ENCODE peak calls at places on chromosomes 16 and 17, in five cellular contexts. One of them, this sample, is unnamed.

GRCh38 chr17:7803981-7804380 is 30.0 kb upstream of the KDM6B start:
- DNase-seq in sigmoid colon: no peak
- DNase-seq in transverse colon: peak
- DNase-seq in tibial nerve: no peak
- DNase-seq in K562: no peak
- DNase-seq in this sample: no peak

GRCh38 chr16:27400751-27401620 is 988 bp upstream of the IL21R start:
- DNase-seq in sigmoid colon: no peak
- DNase-seq in transverse colon: no peak
- DNase-seq in tibial nerve: no peak
- DNase-seq in K562: no peak
- DNase-seq in this sample: no peak

GRCh38 chr17:53630638-53631037 is 192.1 kb upstream of the KIF2B start:
- DNase-seq in sigmoid colon: no peak
- DNase-seq in transverse colon: no peak
- DNase-seq in tibial nerve: no peak
- DNase-seq in K562: no peak
- DNase-seq in this sample: no peak

GRCh38 chr17:62856594-62856993 is 48.5 kb upstream of the MARCHF10 start:
- DNase-seq in sigmoid colon: no peak
- DNase-seq in transverse colon: no peak
- DNase-seq in tibial nerve: no peak
- DNase-seq in K562: no peak
- DNase-seq in this sample: no peak

GRCh38 chr17:50502643-50502990 is 5.6 kb upstream of the MYCBPAP start:
- DNase-seq in sigmoid colon: no peak
- DNase-seq in transverse colon: no peak
- DNase-seq in tibial nerve: no peak
- DNase-seq in K562: no peak
- DNase-seq in this sample: no peak

GRCh38 chr16:83968483-83968865 is 430 bp downstream of the NECAB2 start:
- DNase-seq in sigmoid colon: no peak
- DNase-seq in transverse colon: no peak
- DNase-seq in tibial nerve: no peak
- DNase-seq in K562: peak
- DNase-seq in this sample: no peak

GRCh38 chr16:48365030-48365600 is 20.1 kb downstream of the SIAH1 start:
- DNase-seq in sigmoid colon: no peak
- DNase-seq in transverse colon: no peak
- DNase-seq in tibial nerve: no peak
- DNase-seq in K562: peak
- DNase-seq in this sample: no peak

GRCh38 chr16:85984947-85985451 is 86.0 kb downstream of the IRF8 start:
- DNase-seq in sigmoid colon: peak
- DNase-seq in transverse colon: peak
- DNase-seq in tibial nerve: no peak
- DNase-seq in K562: no peak
- DNase-seq in this sample: no peak

GRCh38 chr16:1678500-1679098 is 520 bp downstream of the JPT2 start:
- DNase-seq in sigmoid colon: no peak
- DNase-seq in transverse colon: peak
- DNase-seq in tibial nerve: peak
- DNase-seq in K562: peak
- DNase-seq in this sample: no peak

GRCh38 chr16:88857728-88858339 is 907 bp downstream of the TRAPPC2L start:
- DNase-seq in sigmoid colon: peak
- DNase-seq in transverse colon: peak
- DNase-seq in tibial nerve: peak
- DNase-seq in K562: peak
- DNase-seq in this sample: no peak

GRCh38 chr16:89402962-89403361 is 87.4 kb downstream of the ANKRD11 start:
- DNase-seq in sigmoid colon: no peak
- DNase-seq in transverse colon: no peak
- DNase-seq in tibial nerve: no peak
- DNase-seq in K562: no peak
- DNase-seq in this sample: no peak

GRCh38 chr17:18166894-18167293 is 16.7 kb upstream of the ALKBH5 start:
- DNase-seq in sigmoid colon: no peak
- DNase-seq in transverse colon: no peak
- DNase-seq in tibial nerve: no peak
- DNase-seq in K562: peak
- DNase-seq in this sample: no peak

GRCh38 chr17:67490471-67490870 is 113.4 kb downstream of the PITPNC1 start:
- DNase-seq in sigmoid colon: no peak
- DNase-seq in transverse colon: no peak
- DNase-seq in tibial nerve: no peak
- DNase-seq in K562: no peak
- DNase-seq in this sample: no peak

GRCh38 chr17:67492251-67492740 is 115.2 kb downstream of the PITPNC1 start:
- DNase-seq in sigmoid colon: no peak
- DNase-seq in transverse colon: no peak
- DNase-seq in tibial nerve: no peak
- DNase-seq in K562: no peak
- DNase-seq in this sample: no peak

GRCh38 chr17:67491678-67492019 is 114.6 kb downstream of the PITPNC1 start:
- DNase-seq in sigmoid colon: no peak
- DNase-seq in transverse colon: no peak
- DNase-seq in tibial nerve: no peak
- DNase-seq in K562: no peak
- DNase-seq in this sample: no peak

GRCh38 chr17:67492824-67493490 is 115.9 kb downstream of the PITPNC1 start:
- DNase-seq in sigmoid colon: no peak
- DNase-seq in transverse colon: no peak
- DNase-seq in tibial nerve: no peak
- DNase-seq in K562: no peak
- DNase-seq in this sample: no peak

GRCh38 chr17:67491009-67491677 is 114.1 kb downstream of the PITPNC1 start:
- DNase-seq in sigmoid colon: peak
- DNase-seq in transverse colon: peak
- DNase-seq in tibial nerve: peak
- DNase-seq in K562: peak
- DNase-seq in this sample: peak
- TF ChIP-seq EP300 in sigmoid colon: peak
- TF ChIP-seq EP300 in transverse colon: peak
- TF ChIP-seq EP300 in tibial nerve: peak
- TF ChIP-seq EP300 in K562: no peak
- TF ChIP-seq EP300 in this sample: peak

GRCh38 chr17:78442648-78443128 is 64.2 kb downstream of the PGS1 start:
- DNase-seq in sigmoid colon: peak
- DNase-seq in transverse colon: peak
- DNase-seq in tibial nerve: peak
- DNase-seq in K562: no peak
- DNase-seq in this sample: peak
- H3K27ac ChIP-seq in sigmoid colon: no peak
- H3K27ac ChIP-seq in transverse colon: no peak
- H3K27ac ChIP-seq in tibial nerve: no peak
- H3K27ac ChIP-seq in K562: no peak
- H3K27ac ChIP-seq in this sample: no peak

DNA sequence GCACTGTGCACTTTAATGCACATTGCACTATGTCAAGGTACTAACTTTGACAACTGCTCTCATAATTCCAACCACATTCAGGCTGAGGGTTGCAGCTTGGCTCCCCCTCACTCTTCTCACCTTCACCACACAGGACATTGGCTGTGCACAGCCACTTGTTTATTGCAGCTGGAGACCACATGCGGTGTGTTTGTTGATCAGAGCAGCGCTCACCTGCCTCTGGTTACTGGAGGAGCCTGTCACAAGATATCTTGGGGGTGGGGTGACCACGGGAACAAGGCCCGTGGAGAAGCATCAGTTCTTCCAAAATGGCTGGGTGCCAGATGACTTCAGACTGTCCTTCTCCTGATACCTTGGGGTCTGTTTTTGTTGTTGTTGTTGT is 10.6 kb upstream of the CCL5 start:
- DNase-seq in sigmoid colon: no peak
- DNase-seq in transverse colon: peak
- DNase-seq in tibial nerve: no peak
- DNase-seq in K562: no peak
- DNase-seq in this sample: no peak
- TF ChIP-seq EP300 in sigmoid colon: no peak
- TF ChIP-seq EP300 in transverse colon: no peak
- TF ChIP-seq EP300 in tibial nerve: no peak
- TF ChIP-seq EP300 in K562: no peak
- TF ChIP-seq EP300 in this sample: no peak

GRCh38 chr17:39077252-39077651 is 74.2 kb downstream of the PLXDC1 start:
- DNase-seq in sigmoid colon: no peak
- DNase-seq in transverse colon: no peak
- DNase-seq in tibial nerve: no peak
- DNase-seq in K562: no peak
- DNase-seq in this sample: no peak

GRCh38 chr17:39071573-39071972 is 79.9 kb downstream of the PLXDC1 start:
- DNase-seq in sigmoid colon: no peak
- DNase-seq in transverse colon: no peak
- DNase-seq in tibial nerve: no peak
- DNase-seq in K562: no peak
- DNase-seq in this sample: no peak

GRCh38 chr17:39073916-39074315 is 77.5 kb downstream of the PLXDC1 start:
- DNase-seq in sigmoid colon: no peak
- DNase-seq in transverse colon: no peak
- DNase-seq in tibial nerve: no peak
- DNase-seq in K562: no peak
- DNase-seq in this sample: no peak

GRCh38 chr17:39069114-39069756 is 82.2 kb downstream of the PLXDC1 start:
- DNase-seq in sigmoid colon: no peak
- DNase-seq in transverse colon: no peak
- DNase-seq in tibial nerve: no peak
- DNase-seq in K562: peak
- DNase-seq in this sample: no peak

GRCh38 chr17:39073353-39073752 is 78.1 kb downstream of the PLXDC1 start:
- DNase-seq in sigmoid colon: no peak
- DNase-seq in transverse colon: no peak
- DNase-seq in tibial nerve: no peak
- DNase-seq in K562: no peak
- DNase-seq in this sample: no peak
- H3K27ac ChIP-seq in sigmoid colon: no peak
- H3K27ac ChIP-seq in transverse colon: no peak
- H3K27ac ChIP-seq in tibial nerve: no peak
- H3K27ac ChIP-seq in K562: no peak
- H3K27ac ChIP-seq in this sample: no peak

GRCh38 chr17:41864498-41864836 is 756 bp downstream of the KLHL11 start:
- DNase-seq in sigmoid colon: peak
- DNase-seq in transverse colon: no peak
- DNase-seq in tibial nerve: no peak
- DNase-seq in K562: no peak
- DNase-seq in this sample: no peak

GRCh38 chr17:41868568-41868967 is 3.3 kb upstream of the KLHL11 start:
- DNase-seq in sigmoid colon: no peak
- DNase-seq in transverse colon: no peak
- DNase-seq in tibial nerve: no peak
- DNase-seq in K562: no peak
- DNase-seq in this sample: no peak

GRCh38 chr17:41865596-41865893 is 322 bp upstream of the KLHL11 start:
- DNase-seq in sigmoid colon: no peak
- DNase-seq in transverse colon: no peak
- DNase-seq in tibial nerve: no peak
- DNase-seq in K562: no peak
- DNase-seq in this sample: no peak

GRCh38 chr17:41863074-41863843 is 2.0 kb downstream of the KLHL11 start:
- DNase-seq in sigmoid colon: no peak
- DNase-seq in transverse colon: no peak
- DNase-seq in tibial nerve: no peak
- DNase-seq in K562: no peak
- DNase-seq in this sample: no peak

DNA sequence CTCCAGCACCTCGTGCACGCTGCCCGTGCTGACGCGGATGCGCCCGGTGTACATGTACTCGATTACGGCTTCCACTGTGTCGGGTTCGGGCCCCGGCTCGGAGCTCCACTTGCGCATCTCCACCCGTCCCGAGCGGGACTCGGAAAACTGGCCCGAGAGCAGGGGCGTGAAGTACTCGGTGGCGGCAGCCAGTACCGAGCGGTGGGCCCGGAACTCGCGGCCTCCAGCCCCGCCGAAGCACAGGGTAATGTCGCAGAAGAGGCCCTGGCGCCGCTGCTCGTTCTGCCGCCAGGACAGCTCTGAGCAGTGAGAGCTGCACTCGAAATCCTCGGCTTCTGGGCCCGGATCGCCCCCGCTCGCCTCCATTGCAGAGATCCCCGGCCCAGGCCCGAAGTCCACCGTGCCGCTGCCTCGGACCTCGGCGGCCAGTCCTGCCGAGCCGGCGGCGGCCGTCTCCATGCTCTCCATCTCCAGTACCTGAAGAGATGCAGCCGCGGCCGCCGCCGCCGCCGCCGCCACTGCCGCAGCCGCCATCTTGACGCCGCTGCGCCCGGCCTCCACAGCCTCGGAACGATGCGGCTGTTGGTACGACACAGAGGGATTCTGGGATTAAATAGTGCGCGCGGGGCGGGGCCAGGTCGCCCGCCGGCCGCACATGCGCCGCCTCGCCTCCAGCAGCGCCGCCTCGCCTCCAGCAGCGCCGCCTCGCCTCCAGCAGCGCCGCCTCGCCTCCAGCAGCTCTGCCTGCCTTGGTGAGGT is at the start of gene KLHL11:
- DNase-seq in sigmoid colon: peak
- DNase-seq in transverse colon: peak
- DNase-seq in tibial nerve: peak
- DNase-seq in K562: peak
- DNase-seq in this sample: peak
- TF ChIP-seq EP300 in sigmoid colon: no peak
- TF ChIP-seq EP300 in transverse colon: no peak
- TF ChIP-seq EP300 in tibial nerve: no peak
- TF ChIP-seq EP300 in K562: no peak
- TF ChIP-seq EP300 in this sample: no peak

DNA sequence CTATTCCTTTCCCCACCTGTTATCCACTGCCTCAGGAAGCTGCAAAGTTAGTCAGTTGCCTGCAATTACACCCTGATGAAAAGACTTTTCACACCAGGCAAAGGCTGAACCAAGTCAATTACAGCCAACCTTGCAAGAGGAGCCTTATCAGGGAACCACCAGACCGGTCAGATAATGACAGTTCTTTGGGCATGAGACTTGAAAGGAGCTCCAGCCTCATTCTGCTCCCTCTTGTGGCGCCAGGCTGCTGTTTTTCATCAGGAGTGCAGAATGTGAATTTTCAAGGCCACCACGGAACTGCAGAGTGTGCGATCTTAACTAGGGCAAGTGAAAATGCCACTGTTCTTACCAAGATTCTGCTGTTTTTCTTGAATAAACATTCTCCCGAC is 22.5 kb downstream of the DNAI2 start:
- DNase-seq in sigmoid colon: peak
- DNase-seq in transverse colon: peak
- DNase-seq in tibial nerve: peak
- DNase-seq in K562: peak
- DNase-seq in this sample: no peak
- H3K27ac ChIP-seq in sigmoid colon: no peak
- H3K27ac ChIP-seq in transverse colon: no peak
- H3K27ac ChIP-seq in tibial nerve: no peak
- H3K27ac ChIP-seq in K562: peak
- H3K27ac ChIP-seq in this sample: no peak

This sample was measured in suprapubic skin.